ENCODE peak calls at places on chromosomes 5 and 9, in six cellular contexts. One of them, this sample, is unnamed.

GRCh38 chr5:34487956-34488355 is 168.2 kb upstream of the RAI14 start:
- DNase-seq in omental fat pad: no peak
- DNase-seq in lower lobe of right lung: no peak
- DNase-seq in NB4: no peak
- DNase-seq in A549: no peak
- DNase-seq in left ventricle myocardium inferior: no peak
- DNase-seq in this sample: no peak

GRCh38 chr5:56432326-56432725 is 199.2 kb upstream of the ANKRD55 start:
- DNase-seq in omental fat pad: no peak
- DNase-seq in lower lobe of right lung: no peak
- DNase-seq in NB4: no peak
- DNase-seq in A549: no peak
- DNase-seq in left ventricle myocardium inferior: no peak
- DNase-seq in this sample: no peak

GRCh38 chr5:168260353-168261211 is 30.9 kb upstream of the WWC1 start:
- DNase-seq in omental fat pad: no peak
- DNase-seq in lower lobe of right lung: no peak
- DNase-seq in NB4: no peak
- DNase-seq in A549: no peak
- DNase-seq in left ventricle myocardium inferior: no peak
- DNase-seq in this sample: no peak

GRCh38 chr5:172370648-172371248 is 83.6 kb downstream of the SH3PXD2B start:
- DNase-seq in omental fat pad: peak
- DNase-seq in lower lobe of right lung: no peak
- DNase-seq in NB4: peak
- DNase-seq in A549: peak
- DNase-seq in left ventricle myocardium inferior: no peak
- DNase-seq in this sample: no peak

GRCh38 chr9:77847626-77848025 is 184.0 kb downstream of the GNAQ start:
- DNase-seq in omental fat pad: no peak
- DNase-seq in lower lobe of right lung: no peak
- DNase-seq in NB4: peak
- DNase-seq in A549: no peak
- DNase-seq in left ventricle myocardium inferior: no peak
- DNase-seq in this sample: no peak

GRCh38 chr9:116151966-116152381 is 1.6 kb upstream of the PAPPA start:
- DNase-seq in omental fat pad: no peak
- DNase-seq in lower lobe of right lung: no peak
- DNase-seq in NB4: no peak
- DNase-seq in A549: peak
- DNase-seq in left ventricle myocardium inferior: no peak
- DNase-seq in this sample: no peak

GRCh38 chr5:17184596-17184995 is 32.8 kb upstream of the BASP1 start:
- DNase-seq in omental fat pad: no peak
- DNase-seq in lower lobe of right lung: no peak
- DNase-seq in NB4: no peak
- DNase-seq in A549: no peak
- DNase-seq in left ventricle myocardium inferior: no peak
- DNase-seq in this sample: no peak

GRCh38 chr5:157219491-157220271 is 39.0 kb downstream of the ITK start:
- DNase-seq in omental fat pad: no peak
- DNase-seq in lower lobe of right lung: no peak
- DNase-seq in NB4: no peak
- DNase-seq in A549: no peak
- DNase-seq in left ventricle myocardium inferior: no peak
- DNase-seq in this sample: no peak

GRCh38 chr9:85036503-85036902 is 367.0 kb downstream of the NTRK2 start:
- DNase-seq in omental fat pad: no peak
- DNase-seq in lower lobe of right lung: no peak
- DNase-seq in NB4: no peak
- DNase-seq in A549: no peak
- DNase-seq in left ventricle myocardium inferior: no peak
- DNase-seq in this sample: no peak

GRCh38 chr9:113309204-113309813 is 6.1 kb upstream of the RNF183 start:
- DNase-seq in omental fat pad: no peak
- DNase-seq in lower lobe of right lung: no peak
- DNase-seq in NB4: peak
- DNase-seq in A549: peak
- DNase-seq in left ventricle myocardium inferior: no peak
- DNase-seq in this sample: no peak

GRCh38 chr5:171661146-171661545 is 124.5 kb upstream of the SMIM23 start:
- DNase-seq in omental fat pad: no peak
- DNase-seq in lower lobe of right lung: no peak
- DNase-seq in NB4: no peak
- DNase-seq in A549: no peak
- DNase-seq in left ventricle myocardium inferior: no peak
- DNase-seq in this sample: no peak

GRCh38 chr9:129111762-129112151 is 542 bp downstream of the PTPA start:
- DNase-seq in omental fat pad: no peak
- DNase-seq in lower lobe of right lung: no peak
- DNase-seq in NB4: peak
- DNase-seq in A549: peak
- DNase-seq in left ventricle myocardium inferior: no peak
- DNase-seq in this sample: no peak

GRCh38 chr5:81165493-81166119 is 67.5 kb upstream of the CKMT2 start:
- DNase-seq in omental fat pad: peak
- DNase-seq in lower lobe of right lung: peak
- DNase-seq in NB4: peak
- DNase-seq in A549: peak
- DNase-seq in left ventricle myocardium inferior: peak
- DNase-seq in this sample: no peak

GRCh38 chr9:120383999-120384924 is 195.7 kb downstream of the CDK5RAP2 start:
- DNase-seq in omental fat pad: no peak
- DNase-seq in lower lobe of right lung: no peak
- DNase-seq in NB4: no peak
- DNase-seq in A549: no peak
- DNase-seq in left ventricle myocardium inferior: no peak
- DNase-seq in this sample: no peak

GRCh38 chr5:761854-762685 is 22.5 kb downstream of the ZDHHC11B start:
- DNase-seq in omental fat pad: no peak
- DNase-seq in lower lobe of right lung: peak
- DNase-seq in NB4: no peak
- DNase-seq in A549: no peak
- DNase-seq in left ventricle myocardium inferior: no peak
- DNase-seq in this sample: peak

GRCh38 chr9:129669141-129669718 is 3.8 kb downstream of the PRRX2 start:
- DNase-seq in omental fat pad: no peak
- DNase-seq in lower lobe of right lung: no peak
- DNase-seq in NB4: peak
- DNase-seq in A549: peak
- DNase-seq in left ventricle myocardium inferior: no peak
- DNase-seq in this sample: no peak

GRCh38 chr5:66987949-66988838 is 208.4 kb downstream of the CD180 start:
- DNase-seq in omental fat pad: no peak
- DNase-seq in lower lobe of right lung: no peak
- DNase-seq in NB4: peak
- DNase-seq in A549: peak
- DNase-seq in left ventricle myocardium inferior: no peak
- DNase-seq in this sample: no peak

GRCh38 chr9:84062538-84062937 is 81.9 kb downstream of the RMI1 start:
- DNase-seq in omental fat pad: no peak
- DNase-seq in lower lobe of right lung: no peak
- DNase-seq in NB4: no peak
- DNase-seq in A549: no peak
- DNase-seq in left ventricle myocardium inferior: peak
- DNase-seq in this sample: no peak

GRCh38 chr9:104765138-104765537 is 1.2 kb downstream of the NIPSNAP3B start:
- DNase-seq in omental fat pad: no peak
- DNase-seq in lower lobe of right lung: no peak
- DNase-seq in NB4: no peak
- DNase-seq in A549: no peak
- DNase-seq in left ventricle myocardium inferior: no peak
- DNase-seq in this sample: no peak

GRCh38 chr5:2201011-2201410 is 318.3 kb upstream of the IRX4 start:
- DNase-seq in omental fat pad: no peak
- DNase-seq in lower lobe of right lung: no peak
- DNase-seq in NB4: no peak
- DNase-seq in A549: no peak
- DNase-seq in left ventricle myocardium inferior: no peak
- DNase-seq in this sample: no peak

GRCh38 chr5:169637085-169637855 is at the start of gene DOCK2:
- DNase-seq in omental fat pad: no peak
- DNase-seq in lower lobe of right lung: peak
- DNase-seq in NB4: peak
- DNase-seq in A549: no peak
- DNase-seq in left ventricle myocardium inferior: peak
- DNase-seq in this sample: no peak

GRCh38 chr9:82404484-82405280 is 416.1 kb downstream of the SPATA31D1 start:
- DNase-seq in omental fat pad: no peak
- DNase-seq in lower lobe of right lung: no peak
- DNase-seq in NB4: no peak
- DNase-seq in A549: no peak
- DNase-seq in left ventricle myocardium inferior: no peak
- DNase-seq in this sample: no peak

GRCh38 chr5:64149857-64150521 is 15.7 kb upstream of the RNF180 start:
- DNase-seq in omental fat pad: no peak
- DNase-seq in lower lobe of right lung: no peak
- DNase-seq in NB4: no peak
- DNase-seq in A549: no peak
- DNase-seq in left ventricle myocardium inferior: no peak
- DNase-seq in this sample: no peak

GRCh38 chr5:154166901-154167791 is 23.4 kb upstream of the GALNT10 start:
- DNase-seq in omental fat pad: no peak
- DNase-seq in lower lobe of right lung: no peak
- DNase-seq in NB4: no peak
- DNase-seq in A549: no peak
- DNase-seq in left ventricle myocardium inferior: no peak
- DNase-seq in this sample: no peak

GRCh38 chr9:122213589-122214413 is 15.0 kb downstream of the LHX6 start:
- DNase-seq in omental fat pad: no peak
- DNase-seq in lower lobe of right lung: no peak
- DNase-seq in NB4: peak
- DNase-seq in A549: peak
- DNase-seq in left ventricle myocardium inferior: no peak
- DNase-seq in this sample: no peak

DNA sequence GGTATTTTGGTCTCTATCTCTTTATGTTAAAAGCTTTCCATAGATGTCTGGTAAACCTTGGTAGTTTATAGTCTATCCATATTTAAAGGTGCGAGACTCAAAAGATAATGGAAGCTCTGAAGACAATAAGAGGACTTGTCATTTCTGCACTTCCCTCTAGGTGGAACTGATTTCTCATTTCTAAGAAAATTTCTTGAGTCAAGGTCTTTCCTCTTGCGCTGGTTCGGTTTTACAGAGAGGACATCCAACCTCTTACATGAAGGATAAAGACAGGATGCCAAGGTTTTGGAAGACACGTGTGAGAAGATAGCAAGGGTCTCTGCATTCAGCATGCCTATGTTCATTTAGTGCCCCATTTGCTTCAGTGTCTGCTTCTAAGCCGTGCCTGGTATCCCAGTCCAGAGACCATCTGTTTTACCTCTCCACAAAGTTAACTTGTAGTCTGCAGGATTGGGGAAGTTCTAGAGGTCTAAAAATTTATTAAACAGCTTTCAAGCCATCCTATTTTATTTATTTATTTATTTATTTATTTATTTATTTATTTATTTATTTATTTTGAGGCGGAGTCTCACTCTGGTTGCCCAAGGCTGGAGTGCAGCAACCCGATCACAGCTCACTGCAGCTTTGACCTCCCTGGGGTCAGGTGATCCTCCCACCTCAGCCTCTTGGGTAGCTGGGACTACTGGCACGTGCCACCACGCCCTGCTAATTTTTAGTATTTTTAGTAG is 41.6 kb downstream of the KIAA1191 start:
- DNase-seq in omental fat pad: no peak
- DNase-seq in lower lobe of right lung: no peak
- DNase-seq in NB4: peak
- DNase-seq in A549: peak
- DNase-seq in left ventricle myocardium inferior: no peak
- DNase-seq in this sample: no peak
- TF ChIP-seq CTCF in omental fat pad: no peak
- TF ChIP-seq CTCF in lower lobe of right lung: no peak
- TF ChIP-seq CTCF in NB4: peak
- TF ChIP-seq CTCF in A549: peak
- TF ChIP-seq CTCF in left ventricle myocardium inferior: peak
- TF ChIP-seq CTCF in this sample: peak

DNA sequence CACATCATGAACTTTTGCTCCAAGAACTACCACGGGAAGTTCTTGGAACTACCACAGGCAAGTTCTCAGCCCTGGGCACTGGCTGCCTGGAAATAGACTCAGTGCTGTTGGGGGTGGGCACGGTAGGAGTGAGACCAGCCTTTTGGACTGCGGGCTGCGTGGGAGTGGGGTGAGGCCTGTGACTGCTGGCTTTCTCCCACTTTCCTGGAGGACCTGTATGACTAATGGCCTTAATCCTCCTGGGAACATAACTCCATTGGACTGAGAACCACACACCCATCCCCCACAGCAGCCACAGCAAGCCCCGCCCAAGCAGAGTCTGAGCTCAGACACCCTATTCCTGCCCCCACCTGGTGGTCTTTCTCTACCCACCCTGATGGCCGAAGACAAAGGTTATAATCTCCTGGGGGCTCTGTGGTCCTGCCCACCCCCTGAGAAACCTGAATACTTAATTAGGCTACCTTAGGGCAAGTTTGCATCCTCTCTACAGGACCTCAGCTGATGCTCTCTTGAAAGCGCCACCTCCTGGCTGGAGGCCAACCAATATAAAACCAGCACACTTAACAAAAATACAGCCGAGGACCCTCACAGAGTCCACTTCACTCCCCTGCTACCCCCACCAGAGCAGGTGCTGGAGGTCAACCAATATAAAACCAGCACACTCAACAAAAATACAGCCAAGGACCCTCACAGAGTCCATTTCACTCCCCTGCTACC is 112.6 kb downstream of the CACNA1B start:
- DNase-seq in omental fat pad: no peak
- DNase-seq in lower lobe of right lung: no peak
- DNase-seq in NB4: no peak
- DNase-seq in A549: no peak
- DNase-seq in left ventricle myocardium inferior: no peak
- DNase-seq in this sample: peak
- TF ChIP-seq CTCF in omental fat pad: no peak
- TF ChIP-seq CTCF in lower lobe of right lung: no peak
- TF ChIP-seq CTCF in NB4: no peak
- TF ChIP-seq CTCF in A549: no peak
- TF ChIP-seq CTCF in left ventricle myocardium inferior: no peak
- TF ChIP-seq CTCF in this sample: no peak

DNA sequence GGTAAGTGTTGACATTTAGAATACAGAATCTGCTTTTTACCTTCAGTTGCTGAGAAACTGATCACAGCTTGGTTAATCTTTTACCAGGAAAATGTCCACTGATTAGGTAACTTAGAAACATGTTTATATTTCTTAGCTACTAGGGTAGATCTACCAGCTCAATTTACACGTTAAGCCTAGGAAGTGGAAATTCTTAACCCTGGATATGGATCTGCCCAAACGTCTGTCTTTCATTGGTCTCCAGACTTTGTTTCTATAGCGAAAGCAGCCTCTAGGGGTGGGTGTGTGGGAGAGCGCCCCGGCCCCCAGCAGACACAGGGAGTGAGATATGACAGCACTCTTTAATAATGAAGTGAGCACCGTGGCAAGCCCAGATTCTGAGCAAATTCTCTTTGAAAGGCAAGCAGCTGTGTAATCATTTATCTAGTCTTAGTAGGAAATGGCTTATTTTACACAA is 141.6 kb upstream of the ZNF608 start:
- DNase-seq in omental fat pad: no peak
- DNase-seq in lower lobe of right lung: no peak
- DNase-seq in NB4: no peak
- DNase-seq in A549: peak
- DNase-seq in left ventricle myocardium inferior: no peak
- DNase-seq in this sample: no peak
- TF ChIP-seq CTCF in omental fat pad: no peak
- TF ChIP-seq CTCF in lower lobe of right lung: no peak
- TF ChIP-seq CTCF in NB4: no peak
- TF ChIP-seq CTCF in A549: no peak
- TF ChIP-seq CTCF in left ventricle myocardium inferior: no peak
- TF ChIP-seq CTCF in this sample: no peak

GRCh38 chr9:3181049-3181953 is 337.4 kb upstream of the PUM3 start:
- DNase-seq in omental fat pad: no peak
- DNase-seq in lower lobe of right lung: peak
- DNase-seq in NB4: peak
- DNase-seq in A549: peak
- DNase-seq in left ventricle myocardium inferior: no peak
- DNase-seq in this sample: no peak
- TF ChIP-seq CTCF in omental fat pad: no peak
- TF ChIP-seq CTCF in lower lobe of right lung: no peak
- TF ChIP-seq CTCF in NB4: peak
- TF ChIP-seq CTCF in A549: peak
- TF ChIP-seq CTCF in left ventricle myocardium inferior: peak
- TF ChIP-seq CTCF in this sample: peak

This sample was measured in chondrocyte.